ENCODE peak calls at places on chromosomes 5 and 9, in seven cellular contexts. One of them, this sample, is unnamed.

GRCh38 chr9:33230756-33231691 is 8.9 kb upstream of the SPINK4 start:
- DNase-seq in ovary: no peak
- DNase-seq in gastrocnemius medialis: no peak
- DNase-seq in CD8-positive, alpha-beta T cell: no peak
- DNase-seq in right atrium auricular region: no peak
- DNase-seq in Peyer's patch: no peak
- DNase-seq in hepatocyte: no peak
- DNase-seq in this sample: no peak

GRCh38 chr9:130143974-130144373 is 28.2 kb upstream of the NCS1 start:
- DNase-seq in ovary: peak; percentile 68
- DNase-seq in gastrocnemius medialis: no peak
- DNase-seq in CD8-positive, alpha-beta T cell: peak; percentile 24
- DNase-seq in right atrium auricular region: no peak
- DNase-seq in Peyer's patch: no peak
- DNase-seq in hepatocyte: no peak
- DNase-seq in this sample: peak; percentile 54

GRCh38 chr9:99433555-99433954 is 211.5 kb downstream of the SEC61B start:
- DNase-seq in ovary: no peak
- DNase-seq in gastrocnemius medialis: no peak
- DNase-seq in CD8-positive, alpha-beta T cell: peak; percentile 11
- DNase-seq in right atrium auricular region: peak; percentile 62
- DNase-seq in Peyer's patch: no peak
- DNase-seq in hepatocyte: peak; percentile 78
- DNase-seq in this sample: no peak

GRCh38 chr5:173868096-173868879 is 19.9 kb upstream of the CPEB4 start:
- DNase-seq in ovary: no peak
- DNase-seq in gastrocnemius medialis: no peak
- DNase-seq in CD8-positive, alpha-beta T cell: no peak
- DNase-seq in right atrium auricular region: no peak
- DNase-seq in Peyer's patch: no peak
- DNase-seq in hepatocyte: no peak
- DNase-seq in this sample: no peak

GRCh38 chr5:147483197-147483790 is 26.6 kb downstream of the DPYSL3 start:
- DNase-seq in ovary: no peak
- DNase-seq in gastrocnemius medialis: no peak
- DNase-seq in CD8-positive, alpha-beta T cell: no peak
- DNase-seq in right atrium auricular region: no peak
- DNase-seq in Peyer's patch: no peak
- DNase-seq in hepatocyte: no peak
- DNase-seq in this sample: no peak

GRCh38 chr9:3746296-3747275 is 220.8 kb upstream of the RFX3 start:
- DNase-seq in ovary: no peak
- DNase-seq in gastrocnemius medialis: no peak
- DNase-seq in CD8-positive, alpha-beta T cell: no peak
- DNase-seq in right atrium auricular region: no peak
- DNase-seq in Peyer's patch: no peak
- DNase-seq in hepatocyte: peak; percentile 38
- DNase-seq in this sample: no peak

GRCh38 chr9:4081549-4081895 is 218.3 kb downstream of the GLIS3 start:
- DNase-seq in ovary: no peak
- DNase-seq in gastrocnemius medialis: no peak
- DNase-seq in CD8-positive, alpha-beta T cell: no peak
- DNase-seq in right atrium auricular region: no peak
- DNase-seq in Peyer's patch: no peak
- DNase-seq in hepatocyte: no peak
- DNase-seq in this sample: no peak

GRCh38 chr5:13660072-13660471 is 284.4 kb downstream of the DNAH5 start:
- DNase-seq in ovary: no peak
- DNase-seq in gastrocnemius medialis: no peak
- DNase-seq in CD8-positive, alpha-beta T cell: no peak
- DNase-seq in right atrium auricular region: no peak
- DNase-seq in Peyer's patch: no peak
- DNase-seq in hepatocyte: no peak
- DNase-seq in this sample: peak; percentile 19

GRCh38 chr5:157518963-157519362 is 56.6 kb downstream of the ADAM19 start:
- DNase-seq in ovary: no peak
- DNase-seq in gastrocnemius medialis: no peak
- DNase-seq in CD8-positive, alpha-beta T cell: no peak
- DNase-seq in right atrium auricular region: no peak
- DNase-seq in Peyer's patch: no peak
- DNase-seq in hepatocyte: no peak
- DNase-seq in this sample: no peak

GRCh38 chr5:127838661-127839060 is 135.5 kb downstream of the CCDC192 start:
- DNase-seq in ovary: no peak
- DNase-seq in gastrocnemius medialis: no peak
- DNase-seq in CD8-positive, alpha-beta T cell: no peak
- DNase-seq in right atrium auricular region: no peak
- DNase-seq in Peyer's patch: no peak
- DNase-seq in hepatocyte: peak; percentile 46
- DNase-seq in this sample: peak; percentile 40

GRCh38 chr9:14433841-14434511 is 120.0 kb upstream of the NFIB start:
- DNase-seq in ovary: peak; percentile 62
- DNase-seq in gastrocnemius medialis: no peak
- DNase-seq in CD8-positive, alpha-beta T cell: no peak
- DNase-seq in right atrium auricular region: no peak
- DNase-seq in Peyer's patch: no peak
- DNase-seq in hepatocyte: peak; percentile 58
- DNase-seq in this sample: no peak

GRCh38 chr5:115815693-115816225 is 700 bp downstream of the CDO1 start:
- DNase-seq in ovary: peak; percentile 54
- DNase-seq in gastrocnemius medialis: no peak
- DNase-seq in CD8-positive, alpha-beta T cell: no peak
- DNase-seq in right atrium auricular region: no peak
- DNase-seq in Peyer's patch: no peak
- DNase-seq in hepatocyte: peak; percentile 34
- DNase-seq in this sample: peak; percentile 69

GRCh38 chr9:109507421-109507838 is 9.3 kb upstream of the PTPN3 start:
- DNase-seq in ovary: no peak
- DNase-seq in gastrocnemius medialis: peak; percentile 93
- DNase-seq in CD8-positive, alpha-beta T cell: no peak
- DNase-seq in right atrium auricular region: peak; percentile 79
- DNase-seq in Peyer's patch: no peak
- DNase-seq in hepatocyte: peak; percentile 83
- DNase-seq in this sample: no peak

GRCh38 chr9:101387871-101388506 is 3.2 kb upstream of the BAAT start:
- DNase-seq in ovary: no peak
- DNase-seq in gastrocnemius medialis: no peak
- DNase-seq in CD8-positive, alpha-beta T cell: no peak
- DNase-seq in right atrium auricular region: no peak
- DNase-seq in Peyer's patch: no peak
- DNase-seq in hepatocyte: peak; percentile 74
- DNase-seq in this sample: peak; percentile 71

GRCh38 chr9:88998911-88999310 is 7.6 kb downstream of the S1PR3 start:
- DNase-seq in ovary: peak; percentile 65
- DNase-seq in gastrocnemius medialis: no peak
- DNase-seq in CD8-positive, alpha-beta T cell: no peak
- DNase-seq in right atrium auricular region: peak; percentile 86
- DNase-seq in Peyer's patch: peak; percentile 25
- DNase-seq in hepatocyte: no peak
- DNase-seq in this sample: no peak

GRCh38 chr9:79687131-79687447 is 115.3 kb downstream of the TLE4 start:
- DNase-seq in ovary: no peak
- DNase-seq in gastrocnemius medialis: no peak
- DNase-seq in CD8-positive, alpha-beta T cell: peak; percentile 37
- DNase-seq in right atrium auricular region: no peak
- DNase-seq in Peyer's patch: peak; percentile 19
- DNase-seq in hepatocyte: no peak
- DNase-seq in this sample: no peak

GRCh38 chr5:154583545-154584168 is 105.6 kb upstream of the HAND1 start:
- DNase-seq in ovary: no peak
- DNase-seq in gastrocnemius medialis: no peak
- DNase-seq in CD8-positive, alpha-beta T cell: no peak
- DNase-seq in right atrium auricular region: no peak
- DNase-seq in Peyer's patch: no peak
- DNase-seq in hepatocyte: no peak
- DNase-seq in this sample: no peak

GRCh38 chr5:4413996-4414395 is 726.1 kb upstream of the ADAMTS16 start:
- DNase-seq in ovary: no peak
- DNase-seq in gastrocnemius medialis: no peak
- DNase-seq in CD8-positive, alpha-beta T cell: no peak
- DNase-seq in right atrium auricular region: no peak
- DNase-seq in Peyer's patch: no peak
- DNase-seq in hepatocyte: no peak
- DNase-seq in this sample: peak; percentile 56
- H3K9me3 ChIP-seq in ovary: no peaks in the 10 kb centered on the region
- H3K9me3 ChIP-seq in gastrocnemius medialis: no peaks in the 10 kb centered on the region
- H3K9me3 ChIP-seq in CD8-positive, alpha-beta T cell: no peaks in the 10 kb centered on the region
- H3K9me3 ChIP-seq in right atrium auricular region: no peaks in the 10 kb centered on the region
- H3K9me3 ChIP-seq in Peyer's patch: no peaks in the 10 kb centered on the region
- H3K9me3 ChIP-seq in hepatocyte: no peaks in the 10 kb centered on the region
- H3K9me3 ChIP-seq in this sample: no peaks in the 10 kb centered on the region

GRCh38 chr9:7360513-7360912 is 439.1 kb downstream of the DMAC1 start:
- DNase-seq in ovary: no peak
- DNase-seq in gastrocnemius medialis: no peak
- DNase-seq in CD8-positive, alpha-beta T cell: no peak
- DNase-seq in right atrium auricular region: no peak
- DNase-seq in Peyer's patch: no peak
- DNase-seq in hepatocyte: no peak
- DNase-seq in this sample: peak; percentile 43
- TF ChIP-seq CTCF in ovary: no peak
- TF ChIP-seq CTCF in gastrocnemius medialis: no peak
- TF ChIP-seq CTCF in CD8-positive, alpha-beta T cell: no peak
- TF ChIP-seq CTCF in right atrium auricular region: no peak
- TF ChIP-seq CTCF in Peyer's patch: no peak
- TF ChIP-seq CTCF in hepatocyte: no peak
- TF ChIP-seq CTCF in this sample: peak; percentile 56

GRCh38 chr5:1129725-1130082 is 17.8 kb upstream of the SLC12A7 start:
- DNase-seq in ovary: no peak
- DNase-seq in gastrocnemius medialis: no peak
- DNase-seq in CD8-positive, alpha-beta T cell: no peak
- DNase-seq in right atrium auricular region: no peak
- DNase-seq in Peyer's patch: no peak
- DNase-seq in hepatocyte: no peak
- DNase-seq in this sample: no peak

GRCh38 chr5:1132570-1132969 is 20.7 kb upstream of the SLC12A7 start:
- DNase-seq in ovary: no peak
- DNase-seq in gastrocnemius medialis: no peak
- DNase-seq in CD8-positive, alpha-beta T cell: no peak
- DNase-seq in right atrium auricular region: no peak
- DNase-seq in Peyer's patch: no peak
- DNase-seq in hepatocyte: no peak
- DNase-seq in this sample: no peak

GRCh38 chr5:1130218-1130946 is 18.5 kb upstream of the SLC12A7 start:
- DNase-seq in ovary: no peak
- DNase-seq in gastrocnemius medialis: no peak
- DNase-seq in CD8-positive, alpha-beta T cell: no peak
- DNase-seq in right atrium auricular region: no peak
- DNase-seq in Peyer's patch: no peak
- DNase-seq in hepatocyte: peak; percentile 73
- DNase-seq in this sample: no peak

GRCh38 chr5:1131726-1132125 is 19.9 kb upstream of the SLC12A7 start:
- DNase-seq in ovary: no peak
- DNase-seq in gastrocnemius medialis: no peak
- DNase-seq in CD8-positive, alpha-beta T cell: no peak
- DNase-seq in right atrium auricular region: no peak
- DNase-seq in Peyer's patch: no peak
- DNase-seq in hepatocyte: no peak
- DNase-seq in this sample: no peak

GRCh38 chr5:1131191-1131621 is 19.3 kb upstream of the SLC12A7 start:
- DNase-seq in ovary: no peak
- DNase-seq in gastrocnemius medialis: no peak
- DNase-seq in CD8-positive, alpha-beta T cell: no peak
- DNase-seq in right atrium auricular region: no peak
- DNase-seq in Peyer's patch: no peak
- DNase-seq in hepatocyte: no peak
- DNase-seq in this sample: no peak
- H3K4me3 ChIP-seq in ovary: no peak overlapping the region
- H3K4me3 ChIP-seq in gastrocnemius medialis: no peak overlapping the region
- H3K4me3 ChIP-seq in CD8-positive, alpha-beta T cell: no peak overlapping the region
- H3K4me3 ChIP-seq in right atrium auricular region: no peak overlapping the region
- H3K4me3 ChIP-seq in Peyer's patch: no peak overlapping the region
- H3K4me3 ChIP-seq in hepatocyte: no peak overlapping the region
- H3K4me3 ChIP-seq in this sample: no peak overlapping the region

DNA sequence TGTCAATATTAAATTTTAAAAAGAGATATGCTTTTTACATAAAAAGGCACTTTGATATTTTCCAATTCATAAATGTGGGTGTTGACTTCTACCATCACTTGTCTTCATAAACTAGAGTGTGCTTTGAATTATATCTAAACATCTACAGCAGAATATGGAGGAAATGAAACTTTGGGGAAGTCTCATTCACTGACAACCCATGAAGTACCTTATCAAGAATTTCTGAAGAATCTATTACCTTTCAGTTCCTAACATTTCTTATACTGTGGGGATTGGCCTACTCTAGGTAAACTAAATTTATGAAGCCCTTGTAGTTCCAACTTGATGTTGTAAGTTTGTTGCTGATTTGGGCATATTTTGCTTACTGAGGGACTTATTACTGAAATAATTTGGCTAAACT is 81.9 kb downstream of the EMB start:
- DNase-seq in ovary: no peak
- DNase-seq in gastrocnemius medialis: no peak
- DNase-seq in CD8-positive, alpha-beta T cell: no peak
- DNase-seq in right atrium auricular region: no peak
- DNase-seq in Peyer's patch: no peak
- DNase-seq in hepatocyte: no peak
- DNase-seq in this sample: no peak
- H3K9me3 ChIP-seq in ovary: no peaks in the 10 kb centered on the region
- H3K9me3 ChIP-seq in gastrocnemius medialis: no peaks in the 10 kb centered on the region
- H3K9me3 ChIP-seq in CD8-positive, alpha-beta T cell: no peaks in the 10 kb centered on the region
- H3K9me3 ChIP-seq in right atrium auricular region: no peaks in the 10 kb centered on the region
- H3K9me3 ChIP-seq in Peyer's patch: peaks cover 5% of the 10 kb centered on the region
- H3K9me3 ChIP-seq in hepatocyte: no peaks in the 10 kb centered on the region
- H3K9me3 ChIP-seq in this sample: peaks cover 19% of the 10 kb centered on the region

DNA sequence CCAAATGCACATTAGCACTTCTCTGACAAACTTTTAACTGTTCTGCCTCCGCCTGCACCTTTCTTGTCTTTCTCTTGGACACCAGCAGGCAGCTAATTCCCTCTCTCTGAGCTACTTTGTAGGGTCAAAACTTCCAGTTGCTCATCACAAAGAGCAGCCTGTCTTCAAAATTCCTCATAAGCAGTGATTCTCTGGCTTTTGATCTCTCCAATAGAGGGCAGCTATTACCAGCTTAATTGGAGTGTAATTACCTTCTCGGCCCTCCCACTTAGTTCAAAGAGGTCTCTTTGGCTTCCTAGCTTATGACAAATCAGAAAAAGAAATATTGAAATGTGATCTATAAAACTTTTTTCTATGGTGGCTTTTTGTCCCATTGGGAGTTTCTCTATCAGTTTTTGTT is 43.6 kb upstream of the RAD23B start:
- DNase-seq in ovary: no peak
- DNase-seq in gastrocnemius medialis: no peak
- DNase-seq in CD8-positive, alpha-beta T cell: no peak
- DNase-seq in right atrium auricular region: no peak
- DNase-seq in Peyer's patch: no peak
- DNase-seq in hepatocyte: no peak
- DNase-seq in this sample: peak; percentile 62
- TF ChIP-seq CTCF in ovary: no peak
- TF ChIP-seq CTCF in gastrocnemius medialis: peak; percentile 13
- TF ChIP-seq CTCF in CD8-positive, alpha-beta T cell: peak; percentile 34
- TF ChIP-seq CTCF in right atrium auricular region: peak; percentile 52
- TF ChIP-seq CTCF in Peyer's patch: peak; percentile 37
- TF ChIP-seq CTCF in hepatocyte: peak; percentile 24
- TF ChIP-seq CTCF in this sample: peak; percentile 19